ENCODE peak calls at places on chromosome 7, in seven cellular contexts. M is omental fat pad, F is RKO, P is Ammon's horn, A is NCI-H345, R is transverse colon, Q is GM12891. L is an unnamed sample.
A peak's percentile ranks its signal among the peaks of the same experiment; 100 is the strongest.

GRCh38 chr7:98286093-98286525 is 4.6 kb downstream of the BRI3 start:
- DNase-seq in M (peak; percentile 90), F (peak; percentile 65), P (no peak), A (no peak), R (peak; percentile 53), Q (no peak), L (peak; percentile 58)

GRCh38 chr7:38975944-38976392 is 1.7 kb upstream of the POU6F2 start:
- DNase-seq in M (no peak), F (no peak), P (no peak), A (peak; percentile 8), R (no peak), Q (no peak), L (no peak)

GRCh38 chr7:35749548-35749947 is 51.3 kb upstream of the SEPTIN7 start:
- DNase-seq in M (no peak), F (no peak), P (no peak), A (no peak), R (no peak), Q (no peak), L (no peak)

GRCh38 chr7:30366606-30367005 is 82.2 kb downstream of the ZNRF2 start:
- DNase-seq in M (no peak), F (peak; percentile 8), P (no peak), A (no peak), R (no peak), Q (no peak), L (no peak)

GRCh38 chr7:28621369-28621807 is 209.1 kb downstream of the CREB5 start:
- DNase-seq in M (no peak), F (no peak), P (no peak), A (no peak), R (no peak), Q (no peak), L (no peak)

GRCh38 chr7:134627775-134628153 is 18.9 kb upstream of the BPGM start:
- DNase-seq in M (no peak), F (no peak), P (no peak), A (no peak), R (no peak), Q (no peak), L (no peak)

GRCh38 chr7:371779-372545 is 82.0 kb downstream of the FOXL3 start:
- DNase-seq in M (no peak), F (no peak), P (no peak), A (no peak), R (peak; percentile 7), Q (no peak), L (no peak)

GRCh38 chr7:107078517-107078966 is 34.0 kb downstream of the PRKAR2B start:
- DNase-seq in M (no peak), F (peak; percentile 72), P (no peak), A (peak; percentile 47), R (no peak), Q (no peak), L (no peak)

GRCh38 chr7:44561962-44562621 is 11.6 kb downstream of the DDX56 start:
- DNase-seq in M (no peak), F (peak; percentile 78), P (no peak), A (no peak), R (peak; percentile 73), Q (no peak), L (peak; percentile 93)

GRCh38 chr7:69871886-69872592 is 273.8 kb downstream of the AUTS2 start:
- DNase-seq in M (no peak), F (no peak), P (no peak), A (no peak), R (no peak), Q (no peak), L (peak; percentile 39)

GRCh38 chr7:96674565-96674964 is 35.1 kb downstream of the SEM1 start:
- DNase-seq in M (no peak), F (no peak), P (no peak), A (no peak), R (no peak), Q (no peak), L (no peak)

GRCh38 chr7:113087278-113087998 is 811 bp upstream of the GPR85 start:
- DNase-seq in M (no peak), F (peak; percentile 79), P (peak; percentile 71), A (no peak), R (no peak), Q (no peak), L (no peak)

GRCh38 chr7:109864263-109864662 is 1226.7 kb upstream of the LRRN3 start:
- DNase-seq in M (no peak), F (no peak), P (peak; percentile 43), A (no peak), R (no peak), Q (no peak), L (no peak)

GRCh38 chr7:41116337-41116736 is 586.6 kb downstream of the INHBA start:
- DNase-seq in M (no peak), F (no peak), P (no peak), A (no peak), R (no peak), Q (no peak), L (no peak)

GRCh38 chr7:13947535-13947934 is 41.9 kb downstream of the ETV1 start:
- DNase-seq in M (no peak), F (no peak), P (no peak), A (no peak), R (no peak), Q (no peak), L (no peak)

GRCh38 chr7:26631601-26632000 is 232.8 kb downstream of the SKAP2 start:
- DNase-seq in M (no peak), F (no peak), P (no peak), A (no peak), R (no peak), Q (no peak), L (no peak)

GRCh38 chr7:27953361-27953760 is 213.4 kb downstream of the TAX1BP1 start:
- DNase-seq in M (no peak), F (no peak), P (no peak), A (no peak), R (no peak), Q (no peak), L (no peak)

GRCh38 chr7:74282748-74283459 is 6.3 kb upstream of the CLIP2 start:
- DNase-seq in M (no peak), F (no peak), P (no peak), A (no peak), R (no peak), Q (no peak), L (no peak)

GRCh38 chr7:135716677-135717238 is 11.2 kb downstream of the SLC13A4 start:
- DNase-seq in M (no peak), F (no peak), P (peak; percentile 7), A (peak; percentile 89), R (no peak), Q (no peak), L (no peak)

GRCh38 chr7:111240371-111240770 is 149.4 kb downstream of the LRRN3 start:
- DNase-seq in M (no peak), F (no peak), P (no peak), A (no peak), R (no peak), Q (no peak), L (no peak)